ENCODE peak calls at places on chromosome 15, in six cellular contexts. F, I, C, B, Z and P are unnamed samples.

GRCh38 chr15:91939432-91939831 is 85.9 kb downstream of the SLCO3A1 start:
- DNase-seq in I (no peak), B (no peak), F (no peak), C (no peak), Z (no peak), P (no peak)

GRCh38 chr15:50881121-50882048 is 27.1 kb upstream of the AP4E1 start:
- DNase-seq in Z (peak), B (no peak), I (no peak), C (no peak), F (no peak), P (peak)

GRCh38 chr15:23686466-23687142 is 501 bp downstream of the NDN start:
- DNase-seq in B (no peak), C (no peak), I (no peak), Z (no peak), F (no peak), P (no peak)

GRCh38 chr15:79283252-79284048 is 928 bp downstream of the ANKRD34C start:
- DNase-seq in Z (no peak), I (peak), B (peak), F (peak), C (no peak), P (no peak)

GRCh38 chr15:79680721-79681120 is 216.1 kb downstream of the MTHFS start:
- DNase-seq in F (peak), C (peak), I (no peak), Z (no peak), B (no peak), P (peak)

GRCh38 chr15:81887913-81888312 is 157.9 kb downstream of the MEX3B start:
- DNase-seq in C (no peak), B (no peak), I (no peak), F (no peak), Z (no peak), P (no peak)

GRCh38 chr15:79168922-79169322 is 78.3 kb upstream of the RASGRF1 start:
- DNase-seq in C (no peak), F (no peak), B (peak), I (no peak), Z (peak), P (no peak)

GRCh38 chr15:76967067-76967466 is 27.9 kb upstream of the PSTPIP1 start:
- DNase-seq in F (no peak), I (no peak), C (no peak), B (no peak), Z (no peak), P (no peak)

GRCh38 chr15:96053039-96054021 is 277.2 kb upstream of the NR2F2 start:
- DNase-seq in Z (peak), C (no peak), F (no peak), B (peak), I (peak), P (no peak)

GRCh38 chr15:38518084-38518483 is 46.5 kb downstream of the RASGRP1 start:
- DNase-seq in I (no peak), Z (no peak), F (no peak), C (no peak), B (no peak), P (no peak)

GRCh38 chr15:52486003-52486996 is 42.4 kb downstream of the MYO5A start:
- DNase-seq in Z (no peak), C (peak), F (no peak), B (no peak), I (no peak), P (no peak)

GRCh38 chr15:39028069-39028468 is 463.5 kb upstream of the RASGRP1 start:
- DNase-seq in B (no peak), C (no peak), Z (no peak), F (peak), I (no peak), P (no peak)

GRCh38 chr15:86772369-86773059 is 692.8 kb downstream of the AGBL1 start:
- DNase-seq in I (no peak), B (no peak), F (no peak), C (no peak), Z (no peak), P (no peak)

GRCh38 chr15:47288794-47289193 is 428.5 kb upstream of the SEMA6D start:
- DNase-seq in I (no peak), B (no peak), F (no peak), Z (no peak), C (no peak), P (no peak)

GRCh38 chr15:48352474-48353072 is 21.3 kb downstream of the DUT start:
- DNase-seq in Z (peak), F (peak), C (peak), B (peak), I (peak), P (no peak)

GRCh38 chr15:78101423-78102105 is 9.2 kb downstream of the SH2D7 start:
- DNase-seq in C (no peak), B (no peak), I (no peak), Z (no peak), F (no peak), P (no peak)

GRCh38 chr15:90642464-90643300 is 74.5 kb upstream of the BLM start:
- DNase-seq in I (no peak), C (no peak), B (no peak), Z (no peak), F (no peak), P (no peak)

GRCh38 chr15:68885070-68885469 is 45.3 kb upstream of the SPESP1 start:
- DNase-seq in C (no peak), Z (no peak), B (no peak), I (no peak), F (no peak), P (no peak)

GRCh38 chr15:38612159-38612863 is 47.7 kb upstream of the RASGRP1 start:
- DNase-seq in B (no peak), C (no peak), Z (no peak), I (no peak), F (no peak), P (no peak)

GRCh38 chr15:89171136-89172072 is 50.0 kb downstream of the RLBP1 start:
- DNase-seq in C (peak), I (peak), Z (peak), F (peak), B (peak), P (no peak)

GRCh38 chr15:38474155-38474757 is 20.3 kb downstream of the FAM98B start:
- DNase-seq in I (peak), C (no peak), B (peak), Z (peak), F (peak), P (peak)

GRCh38 chr15:41968738-41969137 is 3.6 kb downstream of the EHD4 start:
- DNase-seq in C (no peak), F (no peak), Z (no peak), B (no peak), I (no peak), P (peak)

GRCh38 chr15:68644088-68644904 is 65.5 kb downstream of the CORO2B start:
- DNase-seq in I (no peak), C (no peak), F (peak), B (peak), Z (no peak), P (no peak)

GRCh38 chr15:99100245-99101173 is 4.4 kb upstream of the SYNM start:
- DNase-seq in B (peak), Z (peak), C (no peak), F (peak), I (peak), P (no peak)

GRCh38 chr15:98085003-98085639 is 124.6 kb downstream of the ARRDC4 start:
- DNase-seq in B (peak), F (peak), Z (peak), I (peak), C (no peak), P (no peak)

GRCh38 chr15:72315706-72316370 is 4.1 kb downstream of the CELF6 start:
- DNase-seq in I (peak), B (no peak), F (no peak), C (no peak), Z (no peak), P (no peak)

GRCh38 chr15:70017796-70018195 is 79.9 kb downstream of the TLE3 start:
- DNase-seq in Z (no peak), I (no peak), B (no peak), C (no peak), F (no peak), P (no peak)

GRCh38 chr15:68292157-68292781 is 14.7 kb downstream of the FEM1B start:
- DNase-seq in Z (no peak), F (no peak), B (no peak), I (no peak), C (no peak), P (no peak)

GRCh38 chr15:74696398-74696729 is 540 bp upstream of the EDC3 start:
- DNase-seq in C (no peak), B (no peak), F (no peak), Z (no peak), I (no peak), P (no peak)

GRCh38 chr15:74032046-74032445 is 37.5 kb downstream of the PML start:
- DNase-seq in B (no peak), Z (no peak), C (no peak), F (no peak), I (no peak), P (no peak)

GRCh38 chr15:68492855-68493254 is 60.9 kb upstream of the ITGA11 start:
- DNase-seq in I (no peak), F (no peak), B (no peak), C (no peak), Z (no peak), P (no peak)

GRCh38 chr15:78212546-78213424 is 21.6 kb downstream of the ACSBG1 start:
- DNase-seq in B (peak), I (peak), F (peak), Z (peak), C (no peak), P (no peak)

GRCh38 chr15:83510001-83510400 is 62.9 kb downstream of the SH3GL3 start:
- DNase-seq in Z (no peak), B (no peak), C (no peak), I (no peak), F (no peak), P (no peak)

GRCh38 chr15:58758141-58758540 is 8.6 kb upstream of the ADAM10 start:
- DNase-seq in Z (no peak), C (no peak), F (no peak), B (peak), I (peak), P (no peak)

DNA sequence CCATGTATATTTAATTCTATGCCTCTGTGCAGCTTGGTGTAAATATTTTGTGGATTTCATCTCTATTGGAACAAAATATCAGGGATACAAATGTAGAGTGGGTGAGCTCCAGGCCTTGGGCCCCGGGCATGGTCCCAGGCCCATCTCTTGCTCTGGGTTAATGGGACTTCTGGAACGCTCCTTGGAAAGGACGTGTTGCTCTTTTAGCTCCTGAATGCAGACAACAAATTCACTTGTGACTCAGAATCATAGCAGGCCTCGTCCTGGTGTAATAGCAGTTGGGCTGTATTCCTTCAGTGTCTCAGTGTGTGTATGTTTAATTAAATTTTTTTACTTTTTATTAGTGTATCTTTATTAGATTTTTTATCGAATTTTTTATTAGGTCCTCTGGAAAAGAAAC is 266.7 kb upstream of the C2CD4B start:
- DNase-seq in F (no peak), Z (no peak), B (no peak), C (no peak), I (no peak), P (no peak)
- TF ChIP-seq CHD2 in F (no peak), Z (no peak), B (no peak), C (no peak), I (no peak), P (no peak)

GRCh38 chr15:67076147-67076843 is 10.9 kb downstream of the SMAD3 start:
- DNase-seq in B (peak), I (no peak), F (peak), C (no peak), Z (no peak), P (no peak)
- TF ChIP-seq RFX5 in B (no peak), I (no peak), F (no peak), C (no peak), Z (no peak), P (no peak)

DNA sequence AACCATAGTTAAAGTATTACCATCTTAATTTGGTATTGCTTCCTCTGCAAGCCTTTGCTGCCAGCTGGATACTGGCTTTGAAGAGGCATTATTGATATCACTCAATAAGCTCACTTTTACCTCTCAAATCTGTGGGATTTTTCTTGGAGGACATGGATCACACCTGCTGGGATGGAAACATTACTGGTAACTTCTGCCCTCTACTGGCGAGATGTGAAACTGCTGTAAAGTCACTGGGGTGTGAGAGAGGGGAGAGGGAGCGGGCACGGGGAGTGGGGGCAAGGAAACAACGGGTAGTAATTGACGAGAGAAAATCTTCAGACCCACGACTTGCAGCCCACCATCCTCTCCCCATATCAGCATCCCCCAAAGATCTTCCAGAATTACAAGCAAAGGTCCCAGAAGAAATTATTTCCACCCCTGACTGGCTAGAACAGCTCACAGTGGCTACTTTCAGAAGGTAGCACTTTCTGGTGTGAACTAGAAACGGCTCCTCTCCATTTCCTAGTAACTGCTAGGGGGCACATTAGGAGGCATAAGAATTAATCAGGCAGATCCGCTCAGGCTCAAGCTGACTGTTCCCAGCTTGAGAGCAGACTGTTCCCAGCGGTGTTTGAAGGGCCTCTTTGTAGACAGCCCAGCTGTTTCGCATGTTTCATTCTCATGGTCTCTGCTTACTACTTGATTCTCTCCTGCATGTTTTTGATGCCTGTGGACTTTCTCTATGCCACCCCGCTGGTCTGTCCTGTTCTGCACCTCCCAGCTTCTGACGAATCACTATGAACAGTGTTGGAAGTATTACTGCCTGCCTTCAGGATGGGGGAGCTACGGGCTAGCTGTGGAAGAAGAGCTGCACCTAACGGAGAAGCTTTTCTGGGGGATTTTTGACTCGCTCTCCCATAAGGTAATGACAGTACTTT is 230.3 kb upstream of the CHRM5 start:
- DNase-seq in Z (peak), F (peak), C (peak), I (peak), B (peak), P (no peak)
- TF ChIP-seq CHD2 in Z (no peak), F (no peak), C (no peak), I (no peak), B (no peak), P (no peak)

DNA sequence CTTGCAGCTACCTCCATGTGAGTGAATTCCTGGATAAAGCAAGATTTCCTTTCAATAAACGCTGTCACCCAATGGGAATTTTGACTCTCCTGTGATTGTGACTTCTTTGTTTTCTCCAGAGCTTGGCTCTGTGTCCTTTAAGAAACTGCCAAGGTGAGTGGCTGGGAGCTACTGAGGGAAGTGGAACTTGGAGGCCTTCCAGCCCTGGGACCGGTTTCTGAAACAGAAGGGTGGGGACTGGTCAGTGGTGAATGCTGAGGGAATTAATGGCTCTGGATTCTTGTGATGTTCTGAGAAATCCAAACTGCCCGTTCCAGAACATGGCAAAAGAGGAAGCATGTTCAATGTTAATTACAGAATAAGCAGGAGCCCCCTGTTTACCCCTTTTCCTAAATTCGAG is 41.1 kb upstream of the MYZAP start:
- DNase-seq in F (no peak), I (no peak), B (no peak), C (no peak), Z (no peak), P (no peak)
- TF ChIP-seq RFX5 in F (no peak), I (no peak), B (no peak), C (no peak), Z (no peak), P (no peak)

GRCh38 chr15:29935296-29936020 is 113.2 kb upstream of the TJP1 start:
- DNase-seq in F (no peak), Z (no peak), I (no peak), B (no peak), C (no peak), P (no peak)
- TF ChIP-seq CHD2 in F (no peak), Z (no peak), I (no peak), B (no peak), C (no peak), P (no peak)

GRCh38 chr15:100244796-100245495 is 96.8 kb downstream of the ADAMTS17 start:
- DNase-seq in F (no peak), B (no peak), I (no peak), C (no peak), Z (no peak), P (no peak)
- TF ChIP-seq RFX5 in F (no peak), B (no peak), I (no peak), C (no peak), Z (no peak), P (no peak)